ENCODE peak calls at places on chromosomes 4 and X, in five cellular contexts. C is astrocyte, Q is GM12878, F is MM.1S, M is IMR-90. X is an unnamed sample.

GRCh38 chr4:44145868-44146267 is 302.7 kb downstream of the KCTD8 start:
- DNase-seq in C (peak), Q (no peak), F (no peak), M (peak), X (no peak)

GRCh38 chrX:54044126-54044876 is at the start of gene PHF8:
- DNase-seq in C (peak), Q (peak), F (peak), M (peak), X (peak)

GRCh38 chr4:47798165-47798564 is 39.7 kb downstream of the CORIN start:
- DNase-seq in C (no peak), Q (no peak), F (no peak), M (peak), X (no peak)

GRCh38 chr4:7156273-7157139 is 35.8 kb upstream of the SORCS2 start:
- DNase-seq in C (no peak), Q (no peak), F (no peak), M (peak), X (no peak)

GRCh38 chrX:154043003-154043402 is 23.3 kb upstream of the IRAK1 start:
- DNase-seq in C (peak), Q (no peak), F (no peak), M (peak), X (no peak)

GRCh38 chr4:87304659-87305277 is 17.9 kb downstream of the HSD17B13 start:
- DNase-seq in C (peak), Q (no peak), F (no peak), M (peak), X (no peak)

GRCh38 chr4:150072906-150073714 is 5.1 kb upstream of the DCLK2 start:
- DNase-seq in C (peak), Q (no peak), F (no peak), M (peak), X (no peak)

GRCh38 chr4:182628000-182628399 is 289.2 kb downstream of the DCTD start:
- DNase-seq in C (no peak), Q (no peak), F (no peak), M (no peak), X (no peak)

GRCh38 chrX:71532753-71533425 is at the start of gene OGT:
- DNase-seq in C (peak), Q (peak), F (peak), M (peak), X (peak)

GRCh38 chrX:80807606-80808159 is 2.0 kb downstream of the BRWD3 start:
- DNase-seq in C (no peak), Q (no peak), F (peak), M (no peak), X (no peak)

GRCh38 chr4:113823291-113823659 is 61.7 kb upstream of the CAMK2D start:
- DNase-seq in C (peak), Q (peak), F (peak), M (peak), X (no peak)

GRCh38 chr4:9812530-9813340 is 31.3 kb downstream of the DRD5 start:
- DNase-seq in C (no peak), Q (peak), F (peak), M (no peak), X (no peak)

GRCh38 chr4:73869130-73870055 is at the start of gene CXCL1:
- DNase-seq in C (peak), Q (no peak), F (no peak), M (no peak), X (no peak)
- H3K9ac ChIP-seq in C (peak), Q (no peak), F (no peak), M (peak), X (no peak)

GRCh38 chrX:136779346-136779781 is 1.4 kb downstream of the ARHGEF6 start:
- DNase-seq in C (no peak), Q (peak), F (peak), M (no peak), X (no peak)

GRCh38 chrX:136781180-136781797 is 557 bp upstream of the ARHGEF6 start:
- DNase-seq in C (no peak), Q (no peak), F (no peak), M (no peak), X (no peak)

GRCh38 chrX:136778914-136779313 is 1.8 kb downstream of the ARHGEF6 start:
- DNase-seq in C (no peak), Q (no peak), F (no peak), M (no peak), X (no peak)

GRCh38 chrX:136780241-136780640 is 491 bp downstream of the ARHGEF6 start:
- DNase-seq in C (no peak), Q (no peak), F (no peak), M (no peak), X (no peak)

DNA sequence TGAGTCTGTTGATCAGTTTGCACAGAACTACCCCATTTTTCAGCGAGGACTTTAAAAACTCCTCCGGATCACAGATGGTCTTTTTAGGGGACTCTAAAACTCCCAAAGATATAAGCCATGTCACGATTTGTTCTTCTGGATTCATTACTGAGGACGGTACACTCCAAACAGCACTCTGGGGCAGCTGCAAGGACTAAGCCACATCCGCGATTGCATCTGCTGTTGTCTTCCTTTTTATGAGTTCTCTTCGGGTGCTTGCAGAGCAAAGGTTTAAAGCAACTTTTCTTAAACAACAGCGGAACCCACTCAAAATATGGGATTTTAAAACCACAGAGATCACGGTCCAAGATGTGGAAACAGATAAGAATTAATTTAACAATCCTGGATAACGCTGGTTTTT is at the start of gene ARHGEF6:
- DNase-seq in C (no peak), Q (no peak), F (peak), M (no peak), X (no peak)
- H3K9ac ChIP-seq in C (no peak), Q (peak), F (peak), M (no peak), X (peak)

DNA sequence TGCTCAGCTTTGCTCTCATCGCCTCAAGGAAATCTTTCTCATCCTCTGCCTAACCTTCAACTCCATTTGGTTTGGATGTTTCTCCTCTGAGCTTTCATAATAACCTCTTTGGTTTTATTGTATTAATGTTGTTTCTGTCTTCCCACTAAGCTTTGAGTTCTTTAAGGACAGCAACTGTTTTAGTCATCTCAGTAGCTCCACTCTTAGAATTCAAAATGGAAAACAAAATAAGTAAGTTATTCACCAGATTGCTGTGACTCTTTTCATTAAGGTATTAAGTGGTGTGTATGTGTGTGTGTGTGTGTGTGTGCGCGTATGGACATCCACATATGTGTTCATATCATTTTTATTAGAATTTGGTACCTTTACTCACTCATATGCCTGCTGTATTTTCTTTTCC is 279.2 kb upstream of the BOD1L1 start:
- DNase-seq in C (no peak), Q (no peak), F (no peak), M (peak), X (no peak)
- H3K9ac ChIP-seq in C (peak), Q (no peak), F (no peak), M (no peak), X (no peak)

DNA sequence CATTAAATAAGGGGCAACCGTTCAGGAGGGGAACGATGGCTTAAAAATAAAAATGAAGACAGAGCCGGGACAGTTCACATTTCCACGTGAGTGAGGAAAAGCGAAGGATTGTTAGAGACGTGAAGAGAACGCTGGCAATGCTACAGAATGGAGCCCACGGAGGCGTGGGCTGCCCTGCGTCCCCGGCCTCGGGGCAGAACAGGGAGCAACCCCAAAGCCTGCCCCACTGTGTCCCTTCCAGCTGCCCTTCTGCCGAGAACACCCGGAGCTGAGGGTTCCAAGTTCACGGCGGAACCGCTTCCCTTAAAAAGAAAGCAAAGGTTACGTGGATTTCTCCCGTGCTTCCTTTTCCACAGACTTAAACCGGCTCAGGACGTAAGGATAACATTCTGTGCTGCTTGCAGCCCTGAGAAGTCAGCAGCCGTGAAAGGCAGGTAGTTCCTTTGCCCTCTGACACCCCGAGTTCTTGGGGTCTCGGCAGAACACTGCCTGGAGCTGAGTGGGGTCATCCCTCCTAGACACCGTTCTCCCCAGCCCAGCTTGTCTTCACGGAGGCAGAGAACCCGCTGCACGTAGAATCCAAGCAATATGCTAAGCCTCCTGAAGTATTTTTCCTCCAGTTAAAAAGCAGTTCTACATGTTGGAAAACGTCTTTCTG is 14.2 kb downstream of the DHRSX start:
- DNase-seq in C (no peak), Q (no peak), F (no peak), M (no peak), X (no peak)
- H3K9ac ChIP-seq in C (no peak), Q (no peak), F (no peak), M (no peak), X (no peak)

GRCh38 chrX:9668537-9668936 is 97.1 kb downstream of the GPR143 start:
- DNase-seq in C (peak), Q (no peak), F (no peak), M (peak), X (no peak)
- H3K9ac ChIP-seq in C (no peak), Q (no peak), F (no peak), M (no peak), X (no peak)

GRCh38 chr4:147054241-147054902 is 108.7 kb upstream of the TTC29 start:
- DNase-seq in C (peak), Q (no peak), F (no peak), M (no peak), X (peak)

GRCh38 chr4:147059064-147059731 is 113.5 kb upstream of the TTC29 start:
- DNase-seq in C (no peak), Q (no peak), F (no peak), M (no peak), X (no peak)

GRCh38 chr4:147060171-147060931 is 114.7 kb upstream of the TTC29 start:
- DNase-seq in C (peak), Q (no peak), F (no peak), M (peak), X (no peak)

GRCh38 chr4:147056951-147057630 is 111.4 kb upstream of the TTC29 start:
- DNase-seq in C (peak), Q (no peak), F (peak), M (peak), X (peak)

DNA sequence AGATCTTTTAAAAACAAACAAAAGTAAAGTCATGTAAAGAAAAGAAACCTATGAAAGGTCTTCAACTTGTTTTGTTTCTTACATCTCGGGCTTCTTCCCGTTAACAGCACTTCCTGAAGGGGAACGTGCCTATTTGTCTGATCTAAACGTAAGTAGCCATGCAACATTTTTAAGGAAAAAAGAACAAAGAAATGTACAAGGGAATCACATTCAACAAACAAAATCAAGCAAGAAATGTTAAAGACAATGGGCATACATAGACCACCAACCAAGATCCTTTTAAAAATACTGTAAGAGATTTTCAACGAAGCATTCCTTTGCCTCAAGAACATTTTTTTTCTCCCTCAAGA is 111.9 kb upstream of the TTC29 start:
- DNase-seq in C (peak), Q (no peak), F (no peak), M (peak), X (peak)
- H3K9ac ChIP-seq in C (peak), Q (no peak), F (no peak), M (peak), X (peak)

GRCh38 chr4:169212981-169213380 is 57.8 kb downstream of the SH3RF1 start:
- DNase-seq in C (no peak), Q (no peak), F (no peak), M (no peak), X (no peak)

GRCh38 chr4:169220446-169220845 is 50.3 kb downstream of the SH3RF1 start:
- DNase-seq in C (no peak), Q (no peak), F (no peak), M (no peak), X (no peak)

GRCh38 chr4:169210516-169211108 is 60.1 kb downstream of the SH3RF1 start:
- DNase-seq in C (no peak), Q (peak), F (peak), M (no peak), X (no peak)

GRCh38 chr4:169219440-169219839 is 51.3 kb downstream of the SH3RF1 start:
- DNase-seq in C (no peak), Q (no peak), F (no peak), M (no peak), X (no peak)

GRCh38 chr4:169215656-169216055 is 55.1 kb downstream of the SH3RF1 start:
- DNase-seq in C (no peak), Q (peak), F (no peak), M (no peak), X (no peak)
- H3K9ac ChIP-seq in C (no peak), Q (no peak), F (no peak), M (no peak), X (no peak)

DNA sequence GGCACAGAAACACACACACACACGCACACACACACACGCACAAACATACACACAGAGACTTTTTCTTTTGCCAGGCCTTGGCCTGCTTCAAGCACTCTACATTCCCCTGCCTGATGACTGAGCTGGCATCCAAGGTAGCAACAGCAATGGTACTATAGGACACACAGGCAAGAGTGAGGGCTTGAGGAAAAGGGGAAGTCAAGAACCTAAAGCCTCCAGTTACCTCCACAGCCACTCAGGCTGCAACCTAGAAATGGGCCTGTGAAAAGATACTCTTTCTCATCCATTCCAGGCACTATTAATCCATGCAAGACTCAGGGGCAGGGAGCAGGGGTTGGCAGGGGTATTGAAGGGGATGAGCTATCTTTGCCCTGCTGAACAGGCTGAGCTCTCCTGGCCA is 43.6 kb downstream of the STARD8 start:
- DNase-seq in C (no peak), Q (no peak), F (no peak), M (no peak), X (no peak)
- H3K9ac ChIP-seq in C (no peak), Q (no peak), F (no peak), M (no peak), X (no peak)

DNA sequence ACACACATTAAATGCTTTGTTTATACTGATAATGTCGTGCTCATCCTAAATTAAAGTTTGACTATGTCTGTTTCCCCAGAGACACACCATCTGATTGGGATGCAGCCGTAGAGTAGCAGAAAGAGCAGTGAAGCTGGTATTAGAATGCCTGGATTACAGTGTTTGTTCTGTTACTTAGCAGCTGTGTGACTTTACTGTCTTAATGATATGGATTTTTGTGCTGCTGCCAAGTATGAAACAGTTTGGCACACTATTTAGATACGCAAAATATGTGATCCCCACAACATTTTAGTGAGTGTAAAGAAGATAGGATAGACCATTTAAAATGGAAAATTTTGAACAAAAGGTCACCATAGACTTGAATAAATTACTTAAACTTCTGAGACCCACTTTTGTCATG is 1.2 kb upstream of the CHIC1 start:
- DNase-seq in C (peak), Q (no peak), F (no peak), M (peak), X (no peak)
- H3K9ac ChIP-seq in C (no peak), Q (no peak), F (no peak), M (no peak), X (no peak)

X was measured in SK-N-MC.